ENCODE peak calls at places on chromosomes 5 and 9, in eight cellular contexts. One of them, this sample, is unnamed.

GRCh38 chr9:112224401-112225289 is 49.5 kb upstream of the SUSD1 start:
- DNase-seq in body of pancreas: no peak
- DNase-seq in tibial nerve: no peak
- DNase-seq in IMR-90: peak; percentile 93
- DNase-seq in HCT116: no peak
- DNase-seq in ovary: no peak
- DNase-seq in SK-N-SH: no peak
- DNase-seq in neural progenitor cell: no peak
- DNase-seq in this sample: peak; percentile 68

GRCh38 chr5:30765227-30765626 is 428.3 kb upstream of the CDH6 start:
- DNase-seq in body of pancreas: no peak
- DNase-seq in tibial nerve: no peak
- DNase-seq in IMR-90: peak; percentile 88
- DNase-seq in HCT116: no peak
- DNase-seq in ovary: no peak
- DNase-seq in SK-N-SH: no peak
- DNase-seq in neural progenitor cell: no peak
- DNase-seq in this sample: peak; percentile 6

GRCh38 chr5:157026789-157027424 is 32.0 kb downstream of the HAVCR1 start:
- DNase-seq in body of pancreas: no peak
- DNase-seq in tibial nerve: no peak
- DNase-seq in IMR-90: no peak
- DNase-seq in HCT116: peak; percentile 37
- DNase-seq in ovary: no peak
- DNase-seq in SK-N-SH: peak; percentile 42
- DNase-seq in neural progenitor cell: peak; percentile 41
- DNase-seq in this sample: no peak

GRCh38 chr9:13445123-13445522 is 165.6 kb upstream of the MPDZ start:
- DNase-seq in body of pancreas: no peak
- DNase-seq in tibial nerve: no peak
- DNase-seq in IMR-90: no peak
- DNase-seq in HCT116: no peak
- DNase-seq in ovary: no peak
- DNase-seq in SK-N-SH: no peak
- DNase-seq in neural progenitor cell: no peak
- DNase-seq in this sample: no peak

GRCh38 chr5:95673076-95673475 is 9.7 kb downstream of the SPATA9 start:
- DNase-seq in body of pancreas: no peak
- DNase-seq in tibial nerve: peak; percentile 15
- DNase-seq in IMR-90: peak; percentile 40
- DNase-seq in HCT116: no peak
- DNase-seq in ovary: peak; percentile 20
- DNase-seq in SK-N-SH: no peak
- DNase-seq in neural progenitor cell: no peak
- DNase-seq in this sample: no peak

GRCh38 chr5:163396941-163397340 is 40.5 kb upstream of the CCNG1 start:
- DNase-seq in body of pancreas: no peak
- DNase-seq in tibial nerve: no peak
- DNase-seq in IMR-90: no peak
- DNase-seq in HCT116: no peak
- DNase-seq in ovary: no peak
- DNase-seq in SK-N-SH: no peak
- DNase-seq in neural progenitor cell: no peak
- DNase-seq in this sample: no peak

GRCh38 chr5:77294212-77294611 is 83.7 kb downstream of the PDE8B start:
- DNase-seq in body of pancreas: no peak
- DNase-seq in tibial nerve: no peak
- DNase-seq in IMR-90: no peak
- DNase-seq in HCT116: no peak
- DNase-seq in ovary: no peak
- DNase-seq in SK-N-SH: no peak
- DNase-seq in neural progenitor cell: no peak
- DNase-seq in this sample: no peak

GRCh38 chr9:138049085-138049778 is 171.7 kb downstream of the CACNA1B start:
- DNase-seq in body of pancreas: no peak
- DNase-seq in tibial nerve: no peak
- DNase-seq in IMR-90: no peak
- DNase-seq in HCT116: no peak
- DNase-seq in ovary: no peak
- DNase-seq in SK-N-SH: peak; percentile 16
- DNase-seq in neural progenitor cell: peak; percentile 1
- DNase-seq in this sample: no peak

GRCh38 chr5:1436036-1436435 is 9.2 kb downstream of the SLC6A3 start:
- DNase-seq in body of pancreas: no peak
- DNase-seq in tibial nerve: no peak
- DNase-seq in IMR-90: no peak
- DNase-seq in HCT116: no peak
- DNase-seq in ovary: no peak
- DNase-seq in SK-N-SH: no peak
- DNase-seq in neural progenitor cell: no peak
- DNase-seq in this sample: no peak

GRCh38 chr5:99644822-99645221 is 716.0 kb upstream of the CHD1 start:
- DNase-seq in body of pancreas: no peak
- DNase-seq in tibial nerve: no peak
- DNase-seq in IMR-90: no peak
- DNase-seq in HCT116: no peak
- DNase-seq in ovary: no peak
- DNase-seq in SK-N-SH: no peak
- DNase-seq in neural progenitor cell: no peak
- DNase-seq in this sample: no peak

DNA sequence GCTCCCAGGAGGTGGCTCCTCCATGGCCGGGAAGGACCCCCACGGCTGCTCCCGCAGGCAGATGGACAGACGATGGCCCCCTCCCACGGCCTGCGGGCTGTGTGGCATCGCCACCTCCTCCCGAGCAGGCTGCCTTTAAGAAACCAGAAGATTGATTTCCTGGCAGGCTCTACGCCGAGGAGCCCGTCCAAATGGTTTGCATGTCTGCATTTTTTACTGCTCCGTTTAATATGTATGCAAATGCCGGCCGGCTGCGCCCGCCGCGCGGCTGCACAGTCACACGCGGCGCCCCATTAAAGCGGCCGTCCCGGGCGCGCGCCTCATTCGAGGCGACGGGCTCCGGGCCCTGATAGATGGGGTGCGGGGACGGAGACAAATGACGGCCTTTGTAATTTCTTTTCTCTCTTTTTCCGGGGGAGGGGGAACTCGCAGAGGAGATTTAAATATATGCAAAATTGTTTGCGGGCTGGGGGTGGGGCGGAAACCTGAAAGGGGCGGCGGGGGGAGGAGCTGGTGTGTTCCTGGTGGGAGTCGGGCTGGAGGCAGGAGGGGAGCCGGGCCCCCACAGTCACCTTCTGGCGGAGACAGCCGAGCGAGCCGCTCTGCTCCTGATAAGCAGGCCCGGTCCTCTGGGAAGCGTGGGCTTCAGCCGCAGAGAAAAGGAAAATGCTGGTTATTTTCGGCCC is 158.7 kb upstream of the IER5L start:
- DNase-seq in body of pancreas: no peak
- DNase-seq in tibial nerve: no peak
- DNase-seq in IMR-90: peak; percentile 55
- DNase-seq in HCT116: no peak
- DNase-seq in ovary: peak; percentile 63
- DNase-seq in SK-N-SH: no peak
- DNase-seq in neural progenitor cell: peak; percentile 78
- DNase-seq in this sample: peak; percentile 71
- H3K4me3 ChIP-seq in body of pancreas: no peak overlapping the region
- H3K4me3 ChIP-seq in tibial nerve: peak overlapping the region; percentile 48
- H3K4me3 ChIP-seq in IMR-90: no peak overlapping the region
- H3K4me3 ChIP-seq in HCT116: no peak overlapping the region
- H3K4me3 ChIP-seq in ovary: peak overlapping the region; percentile 39
- H3K4me3 ChIP-seq in SK-N-SH: no peak overlapping the region
- H3K4me3 ChIP-seq in neural progenitor cell: peak overlapping the region; percentile 29
- H3K4me3 ChIP-seq in this sample: peak overlapping the region; percentile 63

DNA sequence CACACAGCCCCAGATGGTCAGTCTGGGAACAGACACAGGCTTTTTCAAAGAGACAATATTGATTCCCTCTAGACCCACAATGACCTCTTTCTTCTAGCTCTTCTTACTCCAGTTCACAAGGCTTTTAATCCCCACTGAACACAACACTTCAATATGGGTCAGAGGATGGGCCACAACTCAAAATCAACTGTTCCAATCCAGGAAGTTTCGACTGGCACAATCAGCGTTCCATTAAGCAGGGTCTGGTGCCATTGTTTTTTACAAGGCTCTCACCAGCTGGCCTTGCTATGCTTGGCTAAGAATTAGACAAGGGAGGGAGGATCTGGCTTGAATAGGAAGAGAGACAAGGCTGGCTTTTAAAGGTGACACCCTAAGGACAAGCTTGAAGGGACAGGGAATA is 199.4 kb upstream of the SLC24A2 start:
- DNase-seq in body of pancreas: no peak
- DNase-seq in tibial nerve: no peak
- DNase-seq in IMR-90: no peak
- DNase-seq in HCT116: no peak
- DNase-seq in ovary: no peak
- DNase-seq in SK-N-SH: no peak
- DNase-seq in neural progenitor cell: peak; percentile 81
- DNase-seq in this sample: no peak
- H3K27me3 ChIP-seq in body of pancreas: no peaks in the 10 kb centered on the region
- H3K27me3 ChIP-seq in tibial nerve: no peaks in the 10 kb centered on the region
- H3K27me3 ChIP-seq in IMR-90: peaks cover 9% of the 10 kb centered on the region
- H3K27me3 ChIP-seq in HCT116: peaks cover 13% of the 10 kb centered on the region
- H3K27me3 ChIP-seq in ovary: no peaks in the 10 kb centered on the region
- H3K27me3 ChIP-seq in SK-N-SH: no peaks in the 10 kb centered on the region
- H3K27me3 ChIP-seq in neural progenitor cell: no peaks in the 10 kb centered on the region
- H3K27me3 ChIP-seq in this sample: no peaks in the 10 kb centered on the region

GRCh38 chr5:34048143-34048542 is 5.1 kb upstream of the C1QTNF3 start:
- DNase-seq in body of pancreas: no peak
- DNase-seq in tibial nerve: no peak
- DNase-seq in IMR-90: no peak
- DNase-seq in HCT116: no peak
- DNase-seq in ovary: no peak
- DNase-seq in SK-N-SH: no peak
- DNase-seq in neural progenitor cell: no peak
- DNase-seq in this sample: no peak
- H3K36me3 ChIP-seq in body of pancreas: no peaks in the 10 kb centered on the region
- H3K36me3 ChIP-seq in tibial nerve: no peaks in the 10 kb centered on the region
- H3K36me3 ChIP-seq in IMR-90: no peaks in the 10 kb centered on the region
- H3K36me3 ChIP-seq in HCT116: no peaks in the 10 kb centered on the region
- H3K36me3 ChIP-seq in ovary: no peaks in the 10 kb centered on the region
- H3K36me3 ChIP-seq in SK-N-SH: peaks cover 6% of the 10 kb centered on the region
- H3K36me3 ChIP-seq in neural progenitor cell: no peaks in the 10 kb centered on the region
- H3K36me3 ChIP-seq in this sample: no peaks in the 10 kb centered on the region

GRCh38 chr5:121408778-121409177 is 442.9 kb upstream of the FTMT start:
- DNase-seq in body of pancreas: no peak
- DNase-seq in tibial nerve: no peak
- DNase-seq in IMR-90: no peak
- DNase-seq in HCT116: no peak
- DNase-seq in ovary: no peak
- DNase-seq in SK-N-SH: no peak
- DNase-seq in neural progenitor cell: no peak
- DNase-seq in this sample: no peak
- H3K4me3 ChIP-seq in body of pancreas: no peak overlapping the region
- H3K4me3 ChIP-seq in tibial nerve: no peak overlapping the region
- H3K4me3 ChIP-seq in IMR-90: no peak overlapping the region
- H3K4me3 ChIP-seq in HCT116: no peak overlapping the region
- H3K4me3 ChIP-seq in ovary: no peak overlapping the region
- H3K4me3 ChIP-seq in SK-N-SH: no peak overlapping the region
- H3K4me3 ChIP-seq in neural progenitor cell: no peak overlapping the region
- H3K4me3 ChIP-seq in this sample: no peak overlapping the region

DNA sequence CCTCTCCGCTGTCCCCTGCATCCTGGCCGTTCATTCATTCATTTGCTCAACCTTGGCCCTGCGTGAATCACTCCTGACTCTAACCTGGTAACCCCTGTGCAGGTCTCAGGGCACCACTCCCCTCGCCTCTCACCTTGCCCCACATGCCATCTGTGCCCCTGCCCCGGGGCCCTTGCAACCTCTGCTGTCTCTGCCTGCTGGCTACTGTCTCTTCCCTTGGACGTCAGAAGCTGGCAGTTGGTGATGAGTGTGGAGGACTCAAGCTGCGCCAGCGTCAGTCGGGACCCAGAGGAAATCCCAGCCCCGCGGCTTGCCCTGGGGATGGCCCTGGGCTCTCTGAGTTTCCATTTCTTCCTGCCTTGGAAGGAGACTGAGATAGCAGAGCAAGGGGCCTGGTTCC is 154.9 kb downstream of the OLFM1 start:
- DNase-seq in body of pancreas: no peak
- DNase-seq in tibial nerve: no peak
- DNase-seq in IMR-90: no peak
- DNase-seq in HCT116: no peak
- DNase-seq in ovary: no peak
- DNase-seq in SK-N-SH: no peak
- DNase-seq in neural progenitor cell: no peak
- DNase-seq in this sample: peak; percentile 39
- H3K27me3 ChIP-seq in body of pancreas: no peaks in the 10 kb centered on the region
- H3K27me3 ChIP-seq in tibial nerve: no peaks in the 10 kb centered on the region
- H3K27me3 ChIP-seq in IMR-90: no peaks in the 10 kb centered on the region
- H3K27me3 ChIP-seq in HCT116: peaks cover 2% of the 10 kb centered on the region
- H3K27me3 ChIP-seq in ovary: no peaks in the 10 kb centered on the region
- H3K27me3 ChIP-seq in SK-N-SH: no peaks in the 10 kb centered on the region
- H3K27me3 ChIP-seq in neural progenitor cell: no peaks in the 10 kb centered on the region
- H3K27me3 ChIP-seq in this sample: no peaks in the 10 kb centered on the region

GRCh38 chr9:34087370-34087769 is 38.7 kb upstream of the UBAP2 start:
- DNase-seq in body of pancreas: no peak
- DNase-seq in tibial nerve: no peak
- DNase-seq in IMR-90: no peak
- DNase-seq in HCT116: no peak
- DNase-seq in ovary: no peak
- DNase-seq in SK-N-SH: no peak
- DNase-seq in neural progenitor cell: no peak
- DNase-seq in this sample: no peak
- H3K36me3 ChIP-seq in body of pancreas: no peaks in the 10 kb centered on the region
- H3K36me3 ChIP-seq in tibial nerve: peaks cover 5% of the 10 kb centered on the region
- H3K36me3 ChIP-seq in IMR-90: peaks cover 39% of the 10 kb centered on the region
- H3K36me3 ChIP-seq in HCT116: peaks cover 34% of the 10 kb centered on the region
- H3K36me3 ChIP-seq in ovary: no peaks in the 10 kb centered on the region
- H3K36me3 ChIP-seq in SK-N-SH: peaks cover 46% of the 10 kb centered on the region
- H3K36me3 ChIP-seq in neural progenitor cell: no peaks in the 10 kb centered on the region
- H3K36me3 ChIP-seq in this sample: peaks cover 47% of the 10 kb centered on the region